ENCODE peak calls at places on chromosomes 12 and 14, in six cellular contexts. One of them, this sample, is unnamed.

GRCh38 chr12:81181701-81182100 is 103.8 kb downstream of the ACSS3 start:
- DNase-seq in foreskin melanocyte: no peak
- DNase-seq in body of pancreas: no peak
- DNase-seq in uterus: no peak
- DNase-seq in bronchial epithelial cell: no peak
- DNase-seq in GDM1: no peak
- DNase-seq in this sample: no peak

GRCh38 chr14:88804035-88804434 is 11.3 kb upstream of the EML5 start:
- DNase-seq in uterus: no peak
- DNase-seq in foreskin melanocyte: no peak
- DNase-seq in body of pancreas: no peak
- DNase-seq in bronchial epithelial cell: peak; percentile 27
- DNase-seq in GDM1: no peak
- DNase-seq in this sample: no peak

GRCh38 chr12:55724226-55724939 is 4.2 kb downstream of the RDH5 start:
- DNase-seq in foreskin melanocyte: peak; percentile 63
- DNase-seq in uterus: no peak
- DNase-seq in body of pancreas: peak; percentile 77
- DNase-seq in bronchial epithelial cell: peak; percentile 54
- DNase-seq in GDM1: peak; percentile 55
- DNase-seq in this sample: peak; percentile 65

GRCh38 chr12:11576104-11576503 is 73.4 kb upstream of the ETV6 start:
- DNase-seq in body of pancreas: no peak
- DNase-seq in uterus: no peak
- DNase-seq in bronchial epithelial cell: peak; percentile 97
- DNase-seq in foreskin melanocyte: no peak
- DNase-seq in GDM1: no peak
- DNase-seq in this sample: no peak

GRCh38 chr14:65784574-65784973 is 372.0 kb downstream of the FUT8 start:
- DNase-seq in body of pancreas: no peak
- DNase-seq in GDM1: no peak
- DNase-seq in foreskin melanocyte: no peak
- DNase-seq in uterus: no peak
- DNase-seq in bronchial epithelial cell: no peak
- DNase-seq in this sample: no peak

GRCh38 chr12:117526756-117527479 is 165.5 kb upstream of the NOS1 start:
- DNase-seq in foreskin melanocyte: no peak
- DNase-seq in bronchial epithelial cell: no peak
- DNase-seq in uterus: no peak
- DNase-seq in body of pancreas: no peak
- DNase-seq in GDM1: no peak
- DNase-seq in this sample: no peak

GRCh38 chr12:123363743-123364531 is 710 bp downstream of the SBNO1 start:
- DNase-seq in GDM1: peak; percentile 1
- DNase-seq in foreskin melanocyte: peak; percentile 44
- DNase-seq in bronchial epithelial cell: peak; percentile 29
- DNase-seq in body of pancreas: peak; percentile 37
- DNase-seq in uterus: peak; percentile 32
- DNase-seq in this sample: peak; percentile 42

GRCh38 chr14:27164139-27164538 is 566.3 kb upstream of the NOVA1 start:
- DNase-seq in GDM1: no peak
- DNase-seq in body of pancreas: no peak
- DNase-seq in bronchial epithelial cell: no peak
- DNase-seq in uterus: no peak
- DNase-seq in foreskin melanocyte: no peak
- DNase-seq in this sample: no peak

GRCh38 chr12:6849427-6849826 is 1.7 kb downstream of the CDCA3 start:
- DNase-seq in foreskin melanocyte: no peak
- DNase-seq in body of pancreas: no peak
- DNase-seq in GDM1: no peak
- DNase-seq in uterus: no peak
- DNase-seq in bronchial epithelial cell: no peak
- DNase-seq in this sample: no peak

GRCh38 chr12:24948816-24949722 is at the start of gene BCAT1:
- DNase-seq in foreskin melanocyte: peak; percentile 10
- DNase-seq in bronchial epithelial cell: no peak
- DNase-seq in GDM1: peak; percentile 68
- DNase-seq in uterus: peak; percentile 74
- DNase-seq in body of pancreas: peak; percentile 75
- DNase-seq in this sample: peak; percentile 64

GRCh38 chr14:69346710-69347109 is 51.4 kb downstream of the ERH start:
- DNase-seq in body of pancreas: peak; percentile 43
- DNase-seq in uterus: no peak
- DNase-seq in foreskin melanocyte: no peak
- DNase-seq in GDM1: no peak
- DNase-seq in bronchial epithelial cell: peak; percentile 4
- DNase-seq in this sample: peak; percentile 78

GRCh38 chr12:10615532-10615931 is 2.1 kb upstream of the MAGOHB start:
- DNase-seq in uterus: no peak
- DNase-seq in foreskin melanocyte: no peak
- DNase-seq in body of pancreas: no peak
- DNase-seq in bronchial epithelial cell: peak; percentile 40
- DNase-seq in GDM1: no peak
- DNase-seq in this sample: no peak

GRCh38 chr12:92769124-92769901 is 66.5 kb downstream of the PLEKHG7 start:
- DNase-seq in bronchial epithelial cell: peak; percentile 31
- DNase-seq in GDM1: no peak
- DNase-seq in uterus: no peak
- DNase-seq in foreskin melanocyte: no peak
- DNase-seq in body of pancreas: no peak
- DNase-seq in this sample: no peak

GRCh38 chr12:52181757-52182156 is 10.1 kb downstream of the KRT80 start:
- DNase-seq in foreskin melanocyte: no peak
- DNase-seq in body of pancreas: no peak
- DNase-seq in bronchial epithelial cell: peak; percentile 80
- DNase-seq in uterus: no peak
- DNase-seq in GDM1: no peak
- DNase-seq in this sample: peak; percentile 41

GRCh38 chr12:26239127-26239500 is 43.7 kb downstream of the SSPN start:
- DNase-seq in bronchial epithelial cell: no peak
- DNase-seq in body of pancreas: no peak
- DNase-seq in GDM1: no peak
- DNase-seq in uterus: no peak
- DNase-seq in foreskin melanocyte: no peak
- DNase-seq in this sample: no peak

GRCh38 chr14:102125546-102125945 is 14.2 kb upstream of the WDR20 start:
- DNase-seq in foreskin melanocyte: no peak
- DNase-seq in GDM1: no peak
- DNase-seq in uterus: no peak
- DNase-seq in body of pancreas: no peak
- DNase-seq in bronchial epithelial cell: peak; percentile 75
- DNase-seq in this sample: no peak

GRCh38 chr12:52524898-52525591 is 4.9 kb upstream of the KRT5 start:
- DNase-seq in GDM1: no peak
- DNase-seq in bronchial epithelial cell: peak; percentile 84
- DNase-seq in foreskin melanocyte: no peak
- DNase-seq in uterus: no peak
- DNase-seq in body of pancreas: peak; percentile 1
- DNase-seq in this sample: no peak

GRCh38 chr12:93153321-93153720 is 224.2 kb upstream of the EEA1 start:
- DNase-seq in bronchial epithelial cell: peak; percentile 38
- DNase-seq in body of pancreas: no peak
- DNase-seq in uterus: no peak
- DNase-seq in foreskin melanocyte: no peak
- DNase-seq in GDM1: no peak
- DNase-seq in this sample: no peak